ENCODE peak calls at places on chromosome 13, in five cellular contexts. V is neural progenitor cell, O is epithelial cell of prostate, N is putamen, M is SK-MEL-5. H is an unnamed sample.

GRCh38 chr13:48123827-48124226 is 28.9 kb upstream of the MED4 start:
- DNase-seq in O (no peak), N (no peak), V (no peak), M (no peak), H (no peak)

GRCh38 chr13:47277774-47278173 is 380.9 kb upstream of the HTR2A start:
- DNase-seq in V (no peak), M (no peak), N (no peak), O (no peak), H (no peak)

GRCh38 chr13:101049166-101049850 is 367.0 kb downstream of the NALCN start:
- DNase-seq in V (no peak), O (peak; percentile 40), N (no peak), M (no peak), H (no peak)

GRCh38 chr13:51581148-51581820 is 3.0 kb upstream of the WDFY2 start:
- DNase-seq in M (no peak), N (no peak), O (no peak), V (no peak), H (no peak)

GRCh38 chr13:84917252-84917878 is 881.9 kb downstream of the SLITRK6 start:
- DNase-seq in O (no peak), N (peak; percentile 16), M (peak; percentile 59), V (no peak), H (peak; percentile 14)

GRCh38 chr13:73254827-73255226 is 196.0 kb downstream of the KLF5 start:
- DNase-seq in V (no peak), M (no peak), N (no peak), O (no peak), H (no peak)

GRCh38 chr13:109572389-109572788 is 214.0 kb downstream of the IRS2 start:
- DNase-seq in O (no peak), V (no peak), N (no peak), M (no peak), H (no peak)

GRCh38 chr13:40665754-40666057 is 735 bp downstream of the FOXO1 start:
- DNase-seq in V (no peak), N (no peak), M (no peak), O (no peak), H (no peak)

GRCh38 chr13:40442826-40443225 is 223.6 kb downstream of the FOXO1 start:
- DNase-seq in N (no peak), M (no peak), O (no peak), V (no peak), H (no peak)

GRCh38 chr13:97911311-97912138 is 42.0 kb upstream of the IPO5 start:
- DNase-seq in M (peak; percentile 50), V (peak; percentile 39), O (peak; percentile 6), N (no peak), H (no peak)

GRCh38 chr13:48304132-48304876 is 753 bp downstream of the RB1 start:
- DNase-seq in O (no peak), N (peak; percentile 25), V (peak; percentile 59), M (peak; percentile 52), H (peak; percentile 40)

GRCh38 chr13:42412812-42413795 is 141.2 kb downstream of the AKAP11 start:
- DNase-seq in N (no peak), M (no peak), O (no peak), V (no peak), H (no peak)

GRCh38 chr13:63651394-63651793 is 2235.7 kb upstream of the PCDH20 start:
- DNase-seq in N (no peak), O (no peak), V (no peak), M (no peak), H (no peak)

GRCh38 chr13:38519229-38519910 is 167.5 kb upstream of the FREM2 start:
- DNase-seq in N (no peak), M (no peak), O (no peak), V (no peak), H (no peak)

GRCh38 chr13:101146101-101146898 is 270.0 kb downstream of the NALCN start:
- DNase-seq in M (no peak), O (no peak), N (no peak), V (no peak), H (no peak)

GRCh38 chr13:112322562-112322961 is 53.6 kb upstream of the SPACA7 start:
- DNase-seq in N (no peak), V (no peak), M (no peak), O (no peak), H (no peak)

GRCh38 chr13:73765651-73766384 is 368.4 kb downstream of the KLF12 start:
- DNase-seq in M (peak; percentile 2), N (peak; percentile 72), O (no peak), V (peak; percentile 91), H (peak; percentile 9)

GRCh38 chr13:98419786-98420559 is 156.9 kb downstream of the STK24 start:
- DNase-seq in O (no peak), N (no peak), V (no peak), M (no peak), H (no peak)

GRCh38 chr13:51551446-51551845 is 32.8 kb upstream of the WDFY2 start:
- DNase-seq in V (no peak), O (no peak), M (no peak), N (no peak), H (no peak)

GRCh38 chr13:34020388-34020787 is 202.4 kb downstream of the RFC3 start:
- DNase-seq in N (no peak), V (no peak), O (peak; percentile 88), M (no peak), H (no peak)

GRCh38 chr13:113749956-113750355 is 9.1 kb upstream of the TMEM255B start:
- DNase-seq in M (no peak), N (no peak), V (no peak), O (no peak), H (no peak)

GRCh38 chr13:27476943-27477681 is 26.7 kb upstream of the MTIF3 start:
- DNase-seq in N (no peak), M (no peak), V (no peak), O (peak; percentile 93), H (no peak)

GRCh38 chr13:111909971-111910671 is 156.8 kb upstream of the SOX1 start:
- DNase-seq in M (no peak), N (no peak), O (no peak), V (no peak), H (no peak)

GRCh38 chr13:66835040-66835628 is 395.0 kb downstream of the PCDH9 start:
- DNase-seq in O (no peak), N (peak; percentile 88), V (peak; percentile 79), M (peak; percentile 36), H (no peak)

GRCh38 chr13:26616126-26616525 is 58.6 kb downstream of the WASF3 start:
- DNase-seq in N (no peak), O (peak; percentile 52), V (no peak), M (no peak), H (no peak)

GRCh38 chr13:41960195-41960699 is 662 bp downstream of the VWA8 start:
- DNase-seq in V (no peak), O (no peak), M (peak; percentile 24), N (no peak), H (peak; percentile 31)

GRCh38 chr13:20411638-20412342 is 113.9 kb downstream of the CRYL1 start:
- DNase-seq in V (no peak), O (no peak), N (no peak), M (no peak), H (no peak)

GRCh38 chr13:50805805-50806204 is 37.7 kb downstream of the DLEU7 start:
- DNase-seq in M (peak; percentile 44), N (no peak), O (no peak), V (peak; percentile 11), H (no peak)

GRCh38 chr13:20161275-20161950 is 561 bp upstream of the GJA3 start:
- DNase-seq in V (peak; percentile 53), M (no peak), O (no peak), N (no peak), H (no peak)

GRCh38 chr13:46595136-46595917 is 42.4 kb downstream of the LRCH1 start:
- DNase-seq in M (no peak), V (no peak), O (peak; percentile 53), N (no peak), H (no peak)

GRCh38 chr13:41026806-41027205 is 7.7 kb upstream of the ELF1 start:
- DNase-seq in O (no peak), M (no peak), V (no peak), N (no peak), H (no peak)

GRCh38 chr13:44294868-44295267 is 78.8 kb upstream of the SERP2 start:
- DNase-seq in O (no peak), N (no peak), V (no peak), M (no peak), H (no peak)

GRCh38 chr13:30963794-30964193 is 31.3 kb downstream of the TEX26 start:
- DNase-seq in M (peak; percentile 10), O (no peak), V (no peak), N (no peak), H (no peak)

GRCh38 chr13:112450567-112451240 is 74.5 kb downstream of the SPACA7 start:
- DNase-seq in N (no peak), V (no peak), M (no peak), O (no peak), H (no peak)

GRCh38 chr13:73767191-73767741 is 366.9 kb downstream of the KLF12 start:
- DNase-seq in O (no peak), M (no peak), N (peak; percentile 73), V (peak; percentile 91), H (no peak)

GRCh38 chr13:72253754-72254153 is 386.8 kb upstream of the DACH1 start:
- DNase-seq in V (no peak), N (no peak), M (no peak), O (no peak), H (no peak)